ENCODE peak calls at places on chromosomes 16 and 17, in four cellular contexts. One of them, this sample, is unnamed.

GRCh38 chr16:497258-497657 is 30.3 kb upstream of the CAPN15 start:
- DNase-seq in HCT116: no peak
- DNase-seq in SK-N-SH: no peak
- DNase-seq in HepG2: no peak
- DNase-seq in this sample: no peak

GRCh38 chr17:43608313-43608712 is 53.4 kb downstream of the MEOX1 start:
- DNase-seq in HCT116: no peak
- DNase-seq in SK-N-SH: no peak
- DNase-seq in HepG2: no peak
- DNase-seq in this sample: no peak

GRCh38 chr16:85828166-85828565 is 28.7 kb downstream of the COX4I1 start:
- DNase-seq in HCT116: no peak
- DNase-seq in SK-N-SH: no peak
- DNase-seq in HepG2: no peak
- DNase-seq in this sample: no peak

GRCh38 chr16:53924311-53924860 is 220.4 kb downstream of the FTO start:
- DNase-seq in HCT116: no peak
- DNase-seq in SK-N-SH: no peak
- DNase-seq in HepG2: no peak
- DNase-seq in this sample: no peak

GRCh38 chr17:40806131-40806530 is 6.4 kb upstream of the KRT28 start:
- DNase-seq in HCT116: no peak
- DNase-seq in SK-N-SH: no peak
- DNase-seq in HepG2: no peak
- DNase-seq in this sample: no peak

GRCh38 chr16:50587543-50587942 is 39.3 kb downstream of the NKD1 start:
- DNase-seq in HCT116: no peak
- DNase-seq in SK-N-SH: no peak
- DNase-seq in HepG2: no peak
- DNase-seq in this sample: no peak

GRCh38 chr17:21034350-21035235 is 8.2 kb downstream of the USP22 start:
- DNase-seq in HCT116: no peak
- DNase-seq in SK-N-SH: no peak
- DNase-seq in HepG2: no peak
- DNase-seq in this sample: no peak

GRCh38 chr17:32461853-32462617 is 17.7 kb downstream of the PSMD11 start:
- DNase-seq in HCT116: peak
- DNase-seq in SK-N-SH: peak
- DNase-seq in HepG2: peak
- DNase-seq in this sample: peak

GRCh38 chr16:71357681-71358080 is 842 bp upstream of the CALB2 start:
- DNase-seq in HCT116: no peak
- DNase-seq in SK-N-SH: peak
- DNase-seq in HepG2: no peak
- DNase-seq in this sample: no peak

GRCh38 chr16:71356051-71356740 is 2.3 kb upstream of the CALB2 start:
- DNase-seq in HCT116: no peak
- DNase-seq in SK-N-SH: no peak
- DNase-seq in HepG2: no peak
- DNase-seq in this sample: no peak

GRCh38 chr16:71360378-71360777 is 1.9 kb downstream of the CALB2 start:
- DNase-seq in HCT116: peak
- DNase-seq in SK-N-SH: no peak
- DNase-seq in HepG2: peak
- DNase-seq in this sample: peak

GRCh38 chr16:71359431-71359830 is 908 bp downstream of the CALB2 start:
- DNase-seq in HCT116: no peak
- DNase-seq in SK-N-SH: no peak
- DNase-seq in HepG2: no peak
- DNase-seq in this sample: no peak

GRCh38 chr16:71358464-71359031 is at the start of gene CALB2:
- DNase-seq in HCT116: no peak
- DNase-seq in SK-N-SH: peak
- DNase-seq in HepG2: peak
- DNase-seq in this sample: peak
- TF ChIP-seq ELF1 in HCT116: no peak
- TF ChIP-seq ELF1 in SK-N-SH: no peak
- TF ChIP-seq ELF1 in HepG2: no peak
- TF ChIP-seq ELF1 in this sample: no peak

DNA sequence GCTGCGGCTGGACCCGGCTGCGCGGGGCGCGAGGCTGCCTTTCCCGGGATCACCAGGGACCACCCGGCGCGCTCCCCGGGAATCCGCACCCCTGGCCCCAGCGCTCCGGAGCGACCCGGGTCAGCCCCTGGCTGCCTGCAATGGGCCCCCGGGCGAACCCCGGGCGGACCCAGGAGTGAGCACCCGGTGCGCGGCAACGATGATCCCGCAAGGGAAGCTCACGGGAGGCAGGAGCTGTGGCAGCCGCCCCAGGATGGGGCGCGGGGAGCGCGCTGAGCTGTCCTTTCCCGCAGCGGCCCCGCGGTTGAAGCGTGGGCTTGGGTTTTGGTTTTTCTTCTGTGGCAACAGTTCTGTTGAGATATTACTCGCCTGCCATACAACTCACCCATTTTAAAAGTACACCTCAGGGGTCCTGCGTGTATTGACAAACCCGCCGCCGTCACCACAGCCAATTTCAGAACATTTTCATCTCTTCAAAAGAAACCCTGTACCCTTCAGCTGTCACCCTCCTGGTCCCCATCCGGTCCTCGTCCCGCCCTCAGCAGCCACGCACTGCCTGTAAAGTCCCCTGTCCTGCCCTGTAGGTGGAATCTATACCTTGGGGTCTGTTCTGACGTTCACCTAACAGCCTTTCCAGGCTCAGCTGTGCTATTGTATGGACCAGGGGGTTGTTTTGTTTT is 12.8 kb downstream of the CHMP6 start:
- DNase-seq in HCT116: no peak
- DNase-seq in SK-N-SH: peak
- DNase-seq in HepG2: no peak
- DNase-seq in this sample: no peak
- TF ChIP-seq ELF1 in HCT116: no peak
- TF ChIP-seq ELF1 in SK-N-SH: no peak
- TF ChIP-seq ELF1 in HepG2: no peak
- TF ChIP-seq ELF1 in this sample: no peak

GRCh38 chr16:31093132-31093703 is 1.4 kb downstream of the VKORC1 start:
- DNase-seq in HCT116: no peak
- DNase-seq in SK-N-SH: peak
- DNase-seq in HepG2: peak
- DNase-seq in this sample: peak
- TF ChIP-seq ELF1 in HCT116: no peak
- TF ChIP-seq ELF1 in SK-N-SH: no peak
- TF ChIP-seq ELF1 in HepG2: no peak
- TF ChIP-seq ELF1 in this sample: no peak

DNA sequence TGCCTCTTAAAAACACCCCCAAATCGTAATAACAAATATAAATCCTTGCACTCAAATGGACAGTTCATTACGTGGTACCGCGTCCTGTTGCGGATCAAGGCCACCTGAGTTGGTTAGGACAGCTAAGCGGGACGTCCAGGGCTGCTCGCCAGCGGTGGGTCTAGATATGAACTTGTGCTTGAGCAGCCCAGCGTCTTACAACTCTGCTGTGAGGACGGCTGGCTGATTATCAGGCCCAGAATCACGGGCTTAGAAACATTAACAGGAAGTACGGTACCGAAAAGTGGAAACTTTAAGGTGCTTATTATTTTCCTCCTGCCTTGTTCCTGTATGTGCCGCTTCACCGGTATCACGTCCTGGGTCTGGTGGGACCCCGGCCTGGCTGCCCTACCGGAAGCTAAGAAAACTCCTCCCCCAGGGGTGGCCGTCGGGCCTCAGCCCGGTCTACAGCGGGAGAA is 832 bp upstream of the SRRM2 start:
- DNase-seq in HCT116: peak
- DNase-seq in SK-N-SH: peak
- DNase-seq in HepG2: peak
- DNase-seq in this sample: peak
- TF ChIP-seq ELF1 in HCT116: no peak
- TF ChIP-seq ELF1 in SK-N-SH: no peak
- TF ChIP-seq ELF1 in HepG2: no peak
- TF ChIP-seq ELF1 in this sample: peak

DNA sequence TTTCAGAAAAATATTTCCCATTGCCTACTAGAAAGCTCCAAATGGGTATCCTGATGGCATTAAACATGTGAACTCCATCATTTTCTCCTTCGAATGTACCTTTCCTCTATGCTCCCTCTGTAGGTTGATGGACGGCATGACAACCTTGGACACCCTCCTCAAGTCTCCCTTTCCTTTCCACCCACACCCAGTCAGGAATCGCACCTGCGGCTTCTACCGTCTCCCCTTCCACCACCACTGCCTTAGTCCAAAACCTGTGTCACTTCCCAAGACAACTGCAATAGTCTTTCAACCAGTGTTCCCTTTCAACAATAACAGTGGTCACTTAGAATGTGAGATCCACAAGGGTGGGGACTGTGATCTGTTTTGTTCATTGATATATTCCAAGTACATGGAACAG is 233.1 kb upstream of the AXIN2 start:
- DNase-seq in HCT116: peak
- DNase-seq in SK-N-SH: peak
- DNase-seq in HepG2: peak
- DNase-seq in this sample: peak
- TF ChIP-seq ELF1 in HCT116: no peak
- TF ChIP-seq ELF1 in SK-N-SH: no peak
- TF ChIP-seq ELF1 in HepG2: no peak
- TF ChIP-seq ELF1 in this sample: no peak

DNA sequence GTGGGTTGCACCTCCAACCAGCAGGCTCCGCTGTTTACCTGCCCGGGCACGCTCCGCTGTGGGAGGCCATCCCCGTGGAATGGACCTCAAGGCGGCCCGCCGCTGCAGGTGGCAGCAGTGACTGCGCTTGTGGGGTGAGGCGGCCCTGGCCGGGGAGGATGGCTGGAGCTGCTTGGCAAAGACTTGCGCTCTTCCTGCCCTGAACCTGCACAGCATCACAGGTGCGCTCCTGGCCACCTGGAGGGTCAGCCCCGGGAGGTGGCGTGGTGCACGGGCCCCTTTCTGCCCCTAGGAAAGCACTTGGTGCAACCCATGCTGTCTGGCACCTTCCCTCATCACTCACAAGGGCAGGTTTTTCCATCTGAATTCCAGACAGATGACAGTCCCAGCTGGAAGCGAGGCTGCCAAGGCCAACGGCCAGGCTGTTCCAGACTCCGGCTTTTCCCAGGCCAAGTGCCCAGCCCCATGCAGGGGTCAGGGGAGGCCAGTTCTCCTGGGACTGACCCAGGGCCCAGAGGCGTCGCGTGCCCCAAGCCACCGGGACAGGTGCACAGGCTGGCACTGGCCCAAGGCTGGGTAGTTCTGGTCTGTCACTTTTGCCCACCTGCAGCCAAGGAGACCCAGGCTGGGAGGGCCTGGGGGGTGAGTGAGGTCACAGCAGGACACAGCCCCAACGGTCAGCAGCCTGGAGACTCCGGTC is 13.3 kb downstream of the UTS2R start:
- DNase-seq in HCT116: no peak
- DNase-seq in SK-N-SH: peak
- DNase-seq in HepG2: peak
- DNase-seq in this sample: peak
- TF ChIP-seq ELF1 in HCT116: no peak
- TF ChIP-seq ELF1 in SK-N-SH: no peak
- TF ChIP-seq ELF1 in HepG2: peak
- TF ChIP-seq ELF1 in this sample: no peak

GRCh38 chr17:83032781-83033180 is 46.6 kb upstream of the METRNL start:
- DNase-seq in HCT116: no peak
- DNase-seq in SK-N-SH: peak
- DNase-seq in HepG2: no peak
- DNase-seq in this sample: no peak

GRCh38 chr17:83036666-83037065 is 42.7 kb upstream of the METRNL start:
- DNase-seq in HCT116: no peak
- DNase-seq in SK-N-SH: no peak
- DNase-seq in HepG2: no peak
- DNase-seq in this sample: no peak

GRCh38 chr17:83036193-83036592 is 43.2 kb upstream of the METRNL start:
- DNase-seq in HCT116: no peak
- DNase-seq in SK-N-SH: no peak
- DNase-seq in HepG2: no peak
- DNase-seq in this sample: no peak

GRCh38 chr17:83035722-83036121 is 43.7 kb upstream of the METRNL start:
- DNase-seq in HCT116: no peak
- DNase-seq in SK-N-SH: no peak
- DNase-seq in HepG2: no peak
- DNase-seq in this sample: no peak

GRCh38 chr17:83034525-83034924 is 44.9 kb upstream of the METRNL start:
- DNase-seq in HCT116: no peak
- DNase-seq in SK-N-SH: no peak
- DNase-seq in HepG2: no peak
- DNase-seq in this sample: no peak
- TF ChIP-seq ELF1 in HCT116: no peak
- TF ChIP-seq ELF1 in SK-N-SH: no peak
- TF ChIP-seq ELF1 in HepG2: no peak
- TF ChIP-seq ELF1 in this sample: no peak